ENCODE peak calls at places on chromosomes 12 and 14, in eight cellular contexts. One of them, this sample, is unnamed. For H3K4me1, the result is how much of the 10 kb centered on the place peaks cover.

GRCh38 chr12:15629108-15629507 is 160.1 kb downstream of the EPS8 start:
- DNase-seq in stomach: peak
- DNase-seq in left ventricle myocardium inferior: peak
- DNase-seq in neural progenitor cell: peak
- DNase-seq in sigmoid colon: peak
- DNase-seq in lower lobe of right lung: no peak
- DNase-seq in cardiac muscle cell: peak
- DNase-seq in CD8-positive, alpha-beta T cell: no peak
- DNase-seq in this sample: peak

GRCh38 chr14:91374897-91375747 is 42.5 kb downstream of the CCDC88C start:
- DNase-seq in cardiac muscle cell: no peak
- DNase-seq in stomach: peak
- DNase-seq in neural progenitor cell: peak
- DNase-seq in lower lobe of right lung: no peak
- DNase-seq in left ventricle myocardium inferior: no peak
- DNase-seq in sigmoid colon: no peak
- DNase-seq in CD8-positive, alpha-beta T cell: no peak
- DNase-seq in this sample: peak

GRCh38 chr12:76391461-76391860 is 43.2 kb upstream of the BBS10 start:
- DNase-seq in neural progenitor cell: no peak
- DNase-seq in lower lobe of right lung: no peak
- DNase-seq in sigmoid colon: no peak
- DNase-seq in cardiac muscle cell: no peak
- DNase-seq in stomach: no peak
- DNase-seq in left ventricle myocardium inferior: no peak
- DNase-seq in CD8-positive, alpha-beta T cell: no peak
- DNase-seq in this sample: no peak

GRCh38 chr14:61720302-61720677 is 25.0 kb downstream of the HIF1A start:
- DNase-seq in cardiac muscle cell: no peak
- DNase-seq in stomach: no peak
- DNase-seq in CD8-positive, alpha-beta T cell: no peak
- DNase-seq in lower lobe of right lung: no peak
- DNase-seq in left ventricle myocardium inferior: no peak
- DNase-seq in sigmoid colon: no peak
- DNase-seq in neural progenitor cell: no peak
- DNase-seq in this sample: no peak

GRCh38 chr12:5140190-5140589 is 96.5 kb downstream of the KCNA5 start:
- DNase-seq in cardiac muscle cell: no peak
- DNase-seq in lower lobe of right lung: no peak
- DNase-seq in sigmoid colon: no peak
- DNase-seq in left ventricle myocardium inferior: no peak
- DNase-seq in CD8-positive, alpha-beta T cell: no peak
- DNase-seq in neural progenitor cell: no peak
- DNase-seq in stomach: no peak
- DNase-seq in this sample: no peak

GRCh38 chr14:37403656-37404055 is 191.4 kb downstream of the FOXA1 start:
- DNase-seq in cardiac muscle cell: no peak
- DNase-seq in left ventricle myocardium inferior: no peak
- DNase-seq in sigmoid colon: no peak
- DNase-seq in CD8-positive, alpha-beta T cell: no peak
- DNase-seq in lower lobe of right lung: no peak
- DNase-seq in neural progenitor cell: peak
- DNase-seq in stomach: no peak
- DNase-seq in this sample: no peak

GRCh38 chr12:54126696-54127537 is 61.9 kb downstream of the SMUG1 start:
- DNase-seq in cardiac muscle cell: no peak
- DNase-seq in left ventricle myocardium inferior: peak
- DNase-seq in lower lobe of right lung: peak
- DNase-seq in stomach: peak
- DNase-seq in CD8-positive, alpha-beta T cell: no peak
- DNase-seq in sigmoid colon: peak
- DNase-seq in neural progenitor cell: peak
- DNase-seq in this sample: peak

GRCh38 chr12:71472441-71472911 is 32.9 kb downstream of the LGR5 start:
- DNase-seq in sigmoid colon: no peak
- DNase-seq in neural progenitor cell: no peak
- DNase-seq in CD8-positive, alpha-beta T cell: no peak
- DNase-seq in cardiac muscle cell: no peak
- DNase-seq in lower lobe of right lung: no peak
- DNase-seq in stomach: no peak
- DNase-seq in left ventricle myocardium inferior: no peak
- DNase-seq in this sample: no peak

GRCh38 chr14:22554706-22555572 is 34.1 kb downstream of the DAD1 start:
- DNase-seq in sigmoid colon: no peak
- DNase-seq in lower lobe of right lung: no peak
- DNase-seq in cardiac muscle cell: no peak
- DNase-seq in left ventricle myocardium inferior: no peak
- DNase-seq in neural progenitor cell: no peak
- DNase-seq in CD8-positive, alpha-beta T cell: no peak
- DNase-seq in stomach: no peak
- DNase-seq in this sample: no peak

GRCh38 chr12:41333988-41334387 is 145.9 kb downstream of the PDZRN4 start:
- DNase-seq in CD8-positive, alpha-beta T cell: no peak
- DNase-seq in stomach: no peak
- DNase-seq in lower lobe of right lung: no peak
- DNase-seq in cardiac muscle cell: no peak
- DNase-seq in neural progenitor cell: no peak
- DNase-seq in left ventricle myocardium inferior: no peak
- DNase-seq in sigmoid colon: no peak
- DNase-seq in this sample: no peak

GRCh38 chr12:120323772-120324171 is 3.8 kb downstream of the PLA2G1B start:
- DNase-seq in neural progenitor cell: no peak
- DNase-seq in stomach: no peak
- DNase-seq in lower lobe of right lung: no peak
- DNase-seq in sigmoid colon: no peak
- DNase-seq in cardiac muscle cell: no peak
- DNase-seq in CD8-positive, alpha-beta T cell: no peak
- DNase-seq in left ventricle myocardium inferior: no peak
- DNase-seq in this sample: no peak

GRCh38 chr12:48973992-48974673 is 2.6 kb upstream of the WNT10B start:
- DNase-seq in CD8-positive, alpha-beta T cell: no peak
- DNase-seq in stomach: peak
- DNase-seq in neural progenitor cell: peak
- DNase-seq in cardiac muscle cell: peak
- DNase-seq in sigmoid colon: peak
- DNase-seq in lower lobe of right lung: peak
- DNase-seq in left ventricle myocardium inferior: peak
- DNase-seq in this sample: peak

GRCh38 chr12:10409387-10409786 is at the start of gene KLRC4:
- DNase-seq in CD8-positive, alpha-beta T cell: no peak
- DNase-seq in left ventricle myocardium inferior: no peak
- DNase-seq in sigmoid colon: no peak
- DNase-seq in neural progenitor cell: no peak
- DNase-seq in lower lobe of right lung: no peak
- DNase-seq in stomach: no peak
- DNase-seq in cardiac muscle cell: peak
- DNase-seq in this sample: no peak

GRCh38 chr12:68268971-68269370 is 15.6 kb upstream of the IL22 start:
- DNase-seq in left ventricle myocardium inferior: no peak
- DNase-seq in neural progenitor cell: no peak
- DNase-seq in CD8-positive, alpha-beta T cell: no peak
- DNase-seq in cardiac muscle cell: no peak
- DNase-seq in sigmoid colon: no peak
- DNase-seq in stomach: no peak
- DNase-seq in lower lobe of right lung: no peak
- DNase-seq in this sample: no peak

GRCh38 chr14:55864890-55865655 is 253.1 kb upstream of the PELI2 start:
- DNase-seq in sigmoid colon: no peak
- DNase-seq in neural progenitor cell: peak
- DNase-seq in left ventricle myocardium inferior: no peak
- DNase-seq in stomach: no peak
- DNase-seq in lower lobe of right lung: no peak
- DNase-seq in cardiac muscle cell: no peak
- DNase-seq in CD8-positive, alpha-beta T cell: no peak
- DNase-seq in this sample: peak
- TF ChIP-seq CTCF in sigmoid colon: no peak
- TF ChIP-seq CTCF in neural progenitor cell: peak
- TF ChIP-seq CTCF in left ventricle myocardium inferior: no peak
- TF ChIP-seq CTCF in stomach: no peak
- TF ChIP-seq CTCF in lower lobe of right lung: no peak
- TF ChIP-seq CTCF in cardiac muscle cell: no peak
- TF ChIP-seq CTCF in CD8-positive, alpha-beta T cell: no peak
- TF ChIP-seq CTCF in this sample: peak

GRCh38 chr12:122895290-122895689 is 634 bp downstream of the VPS37B start:
- DNase-seq in cardiac muscle cell: no peak
- DNase-seq in lower lobe of right lung: no peak
- DNase-seq in neural progenitor cell: no peak
- DNase-seq in stomach: no peak
- DNase-seq in left ventricle myocardium inferior: no peak
- DNase-seq in sigmoid colon: no peak
- DNase-seq in CD8-positive, alpha-beta T cell: no peak
- DNase-seq in this sample: no peak

GRCh38 chr12:122894173-122895121 is 1.5 kb downstream of the VPS37B start:
- DNase-seq in sigmoid colon: no peak
- DNase-seq in CD8-positive, alpha-beta T cell: no peak
- DNase-seq in cardiac muscle cell: no peak
- DNase-seq in left ventricle myocardium inferior: no peak
- DNase-seq in neural progenitor cell: no peak
- DNase-seq in stomach: peak
- DNase-seq in lower lobe of right lung: peak
- DNase-seq in this sample: no peak

GRCh38 chr12:122889658-122890561 is 6.0 kb downstream of the VPS37B start:
- DNase-seq in left ventricle myocardium inferior: no peak
- DNase-seq in sigmoid colon: no peak
- DNase-seq in CD8-positive, alpha-beta T cell: no peak
- DNase-seq in stomach: no peak
- DNase-seq in neural progenitor cell: no peak
- DNase-seq in cardiac muscle cell: no peak
- DNase-seq in lower lobe of right lung: no peak
- DNase-seq in this sample: no peak

GRCh38 chr12:122893208-122894151 is 2.4 kb downstream of the VPS37B start:
- DNase-seq in left ventricle myocardium inferior: no peak
- DNase-seq in lower lobe of right lung: peak
- DNase-seq in sigmoid colon: no peak
- DNase-seq in stomach: peak
- DNase-seq in cardiac muscle cell: no peak
- DNase-seq in CD8-positive, alpha-beta T cell: no peak
- DNase-seq in neural progenitor cell: no peak
- DNase-seq in this sample: no peak

DNA sequence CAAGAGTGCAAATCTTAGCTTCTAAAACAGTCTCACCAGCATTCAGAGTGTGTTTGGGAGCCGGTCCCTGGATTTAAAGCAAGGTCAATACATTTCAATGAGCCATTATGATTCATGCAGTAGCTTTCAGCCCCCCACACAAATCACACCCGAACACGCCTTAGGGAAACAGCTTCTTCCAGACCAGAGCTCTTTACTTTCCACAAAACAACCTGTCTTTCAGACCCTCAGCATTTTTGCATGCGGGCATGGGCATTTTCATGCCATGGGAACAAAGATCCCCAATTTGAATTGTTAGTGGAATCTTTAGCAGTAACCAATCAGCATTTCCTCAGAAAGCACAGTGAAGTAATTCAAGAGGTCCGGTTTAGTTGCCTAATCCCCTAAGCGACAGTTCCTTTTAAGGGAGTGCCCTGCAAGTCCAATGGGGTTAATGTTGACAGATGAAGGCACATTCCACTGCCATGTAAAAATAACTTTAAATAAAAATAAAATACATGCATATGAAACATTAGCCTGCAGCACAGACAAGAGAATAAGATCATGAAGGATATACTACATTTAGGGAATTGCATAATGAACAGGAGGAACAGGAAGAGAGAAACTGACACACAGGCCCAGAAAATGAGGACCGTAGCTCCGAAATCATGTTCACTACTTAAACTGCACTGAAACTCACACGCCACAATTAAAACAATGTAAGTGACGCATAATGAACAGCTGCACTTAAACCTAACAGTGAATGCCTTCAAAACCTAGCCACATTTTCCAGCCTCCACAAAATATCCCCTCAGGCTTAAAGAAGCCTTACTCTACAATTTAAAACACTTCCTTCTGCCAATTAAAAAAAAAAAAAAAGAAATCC is 4.0 kb downstream of the VPS37B start:
- DNase-seq in CD8-positive, alpha-beta T cell: no peak
- DNase-seq in lower lobe of right lung: no peak
- DNase-seq in stomach: no peak
- DNase-seq in cardiac muscle cell: peak
- DNase-seq in sigmoid colon: no peak
- DNase-seq in left ventricle myocardium inferior: no peak
- DNase-seq in neural progenitor cell: peak
- DNase-seq in this sample: peak
- H3K4me1 ChIP-seq in CD8-positive, alpha-beta T cell: half or more
- H3K4me1 ChIP-seq in lower lobe of right lung: half or more
- H3K4me1 ChIP-seq in stomach: half or more
- H3K4me1 ChIP-seq in cardiac muscle cell: half or more
- H3K4me1 ChIP-seq in sigmoid colon: under half
- H3K4me1 ChIP-seq in left ventricle myocardium inferior: half or more
- H3K4me1 ChIP-seq in neural progenitor cell: half or more
- H3K4me1 ChIP-seq in this sample: under half

GRCh38 chr12:45743247-45743646 is 13.7 kb downstream of the ARID2 start:
- DNase-seq in sigmoid colon: no peak
- DNase-seq in cardiac muscle cell: no peak
- DNase-seq in neural progenitor cell: no peak
- DNase-seq in lower lobe of right lung: no peak
- DNase-seq in left ventricle myocardium inferior: no peak
- DNase-seq in stomach: no peak
- DNase-seq in CD8-positive, alpha-beta T cell: no peak
- DNase-seq in this sample: no peak

GRCh38 chr12:45742590-45742989 is 13.1 kb downstream of the ARID2 start:
- DNase-seq in stomach: no peak
- DNase-seq in sigmoid colon: no peak
- DNase-seq in CD8-positive, alpha-beta T cell: no peak
- DNase-seq in cardiac muscle cell: no peak
- DNase-seq in neural progenitor cell: no peak
- DNase-seq in lower lobe of right lung: no peak
- DNase-seq in left ventricle myocardium inferior: no peak
- DNase-seq in this sample: no peak

GRCh38 chr12:45745861-45746277 is 16.4 kb downstream of the ARID2 start:
- DNase-seq in neural progenitor cell: no peak
- DNase-seq in CD8-positive, alpha-beta T cell: no peak
- DNase-seq in lower lobe of right lung: no peak
- DNase-seq in stomach: no peak
- DNase-seq in cardiac muscle cell: no peak
- DNase-seq in left ventricle myocardium inferior: no peak
- DNase-seq in sigmoid colon: no peak
- DNase-seq in this sample: no peak
- TF ChIP-seq CTCF in neural progenitor cell: peak
- TF ChIP-seq CTCF in CD8-positive, alpha-beta T cell: peak
- TF ChIP-seq CTCF in lower lobe of right lung: peak
- TF ChIP-seq CTCF in stomach: peak
- TF ChIP-seq CTCF in cardiac muscle cell: peak
- TF ChIP-seq CTCF in left ventricle myocardium inferior: peak
- TF ChIP-seq CTCF in sigmoid colon: peak
- TF ChIP-seq CTCF in this sample: peak

DNA sequence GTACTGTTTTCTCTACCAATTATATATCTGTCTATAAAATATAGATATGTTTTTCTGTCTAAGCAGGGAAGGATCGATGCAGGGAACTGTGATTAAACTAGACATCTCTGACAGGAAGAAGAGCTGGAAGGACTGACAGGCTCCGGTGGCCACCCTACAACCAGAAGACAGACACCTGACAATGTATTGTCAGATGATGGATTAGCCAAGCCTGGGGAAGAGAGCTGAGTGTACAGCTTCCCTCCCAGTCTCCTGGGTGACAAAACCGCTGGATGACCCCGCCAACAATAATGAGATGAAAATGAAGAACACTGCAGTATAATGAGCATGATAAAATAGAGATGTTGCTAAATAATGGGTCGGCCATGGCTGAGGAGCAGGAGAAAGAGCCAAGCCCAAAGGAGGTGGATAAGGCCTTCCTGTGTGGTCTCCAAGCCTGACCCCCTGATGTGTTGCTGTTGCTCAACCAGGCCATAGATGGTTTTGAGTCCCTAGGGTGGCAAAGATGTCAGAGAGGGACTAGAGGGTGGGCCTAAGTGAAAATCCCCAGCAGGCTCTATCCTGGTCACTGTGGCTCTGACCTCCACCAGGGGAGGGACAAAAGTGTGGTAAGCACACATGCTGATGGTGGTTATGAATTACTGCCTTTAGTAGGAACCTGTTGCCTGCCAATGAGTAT is 28.2 kb downstream of the DHRS2 start:
- DNase-seq in cardiac muscle cell: no peak
- DNase-seq in lower lobe of right lung: no peak
- DNase-seq in CD8-positive, alpha-beta T cell: no peak
- DNase-seq in neural progenitor cell: no peak
- DNase-seq in stomach: no peak
- DNase-seq in sigmoid colon: no peak
- DNase-seq in left ventricle myocardium inferior: no peak
- DNase-seq in this sample: no peak
- H3K4me1 ChIP-seq in cardiac muscle cell: under half
- H3K4me1 ChIP-seq in lower lobe of right lung: under half
- H3K4me1 ChIP-seq in CD8-positive, alpha-beta T cell: under half
- H3K4me1 ChIP-seq in neural progenitor cell: under half
- H3K4me1 ChIP-seq in stomach: under half
- H3K4me1 ChIP-seq in sigmoid colon: under half
- H3K4me1 ChIP-seq in left ventricle myocardium inferior: under half
- H3K4me1 ChIP-seq in this sample: under half